ENCODE peak calls at places on chromosome 12, in seven cellular contexts. N is Panc1, P is IMR-90, Y is astrocyte, T is gastrocnemius medialis, M is pancreas, C is DND-41. G is an unnamed sample.

GRCh38 chr12:112850343-112850742 is 56.4 kb upstream of the OAS1 start:
- DNase-seq in N (no peak), P (no peak), Y (no peak), T (no peak), M (no peak), C (no peak), G (no peak)

GRCh38 chr12:5626146-5626545 is 194.2 kb downstream of the NTF3 start:
- DNase-seq in N (no peak), P (no peak), Y (no peak), T (no peak), M (no peak), C (no peak), G (no peak)

GRCh38 chr12:63949902-63950301 is 105.4 kb downstream of the SRGAP1 start:
- DNase-seq in N (no peak), P (peak; percentile 31), Y (no peak), T (no peak), M (peak; percentile 14), C (no peak), G (no peak)

GRCh38 chr12:28172434-28173030 is 17.7 kb upstream of the CCDC91 start:
- DNase-seq in N (peak; percentile 59), P (peak; percentile 68), Y (peak; percentile 47), T (no peak), M (peak; percentile 11), C (peak; percentile 40), G (no peak)

GRCh38 chr12:39095636-39096330 is 190.4 kb upstream of the CPNE8 start:
- DNase-seq in N (no peak), P (no peak), Y (no peak), T (no peak), M (no peak), C (no peak), G (no peak)

GRCh38 chr12:43206396-43206795 is 345.6 kb downstream of the ADAMTS20 start:
- DNase-seq in N (no peak), P (peak; percentile 70), Y (peak; percentile 83), T (no peak), M (no peak), C (no peak), G (no peak)

GRCh38 chr12:49061157-49061650 is 610 bp upstream of the KMT2D start:
- DNase-seq in N (no peak), P (no peak), Y (no peak), T (no peak), M (no peak), C (no peak), G (no peak)

GRCh38 chr12:52871291-52871961 is 22.6 kb upstream of the KRT78 start:
- DNase-seq in N (no peak), P (peak; percentile 73), Y (peak; percentile 71), T (no peak), M (no peak), C (no peak), G (no peak)

GRCh38 chr12:30905483-30906009 is 21.0 kb upstream of the TSPAN11 start:
- DNase-seq in N (no peak), P (no peak), Y (peak; percentile 7), T (no peak), M (no peak), C (no peak), G (no peak)

DNA sequence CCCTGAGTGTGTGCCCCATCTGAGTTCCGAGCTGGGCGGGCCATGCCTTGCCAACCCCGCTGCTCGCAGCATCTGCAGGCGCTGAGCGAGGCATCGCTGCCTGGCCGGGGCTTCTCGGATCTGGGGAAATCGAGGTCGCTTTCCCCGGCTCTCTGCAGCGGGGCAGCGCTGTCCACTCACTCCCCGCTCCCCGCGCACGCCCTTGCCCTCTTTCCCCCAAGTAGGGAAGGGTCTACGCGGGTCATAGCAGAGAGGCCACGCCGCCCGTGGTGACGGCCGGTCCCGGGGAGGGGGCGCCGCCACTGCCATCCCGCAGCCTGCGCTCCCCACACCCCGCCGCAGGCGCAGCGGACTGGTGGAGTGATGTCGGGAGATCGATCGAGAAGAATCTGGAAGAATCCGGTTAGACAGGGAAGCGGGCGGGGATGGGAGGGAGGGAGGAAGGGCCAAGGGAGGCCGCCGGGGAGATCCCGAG is 472 bp upstream of the FKBP4 start:
- DNase-seq in N (no peak), P (no peak), Y (peak; percentile 24), T (peak; percentile 24), M (no peak), C (no peak), G (no peak)
- H3K4me3 ChIP-seq in N (peak overlapping the region; percentile 58), P (peak overlapping the region; percentile 60), Y (peak overlapping the region; percentile 74), T (peak overlapping the region; percentile 84), M (peak overlapping the region; percentile 16), C (no peak overlapping the region), G (peak overlapping the region; percentile 64)

GRCh38 chr12:67647547-67648305 is 819 bp upstream of the DYRK2 start:
- DNase-seq in N (no peak), P (peak; percentile 88), Y (peak; percentile 84), T (peak; percentile 90), M (peak; percentile 75), C (peak; percentile 25), G (peak; percentile 68)
- H3K27me3 ChIP-seq in N (no peaks in the 10 kb centered on the region), P (peaks cover 3% of the 10 kb centered on the region), Y (no peaks in the 10 kb centered on the region), T (no peaks in the 10 kb centered on the region), M (no peaks in the 10 kb centered on the region), C (no peaks in the 10 kb centered on the region), G (no peaks in the 10 kb centered on the region)

DNA sequence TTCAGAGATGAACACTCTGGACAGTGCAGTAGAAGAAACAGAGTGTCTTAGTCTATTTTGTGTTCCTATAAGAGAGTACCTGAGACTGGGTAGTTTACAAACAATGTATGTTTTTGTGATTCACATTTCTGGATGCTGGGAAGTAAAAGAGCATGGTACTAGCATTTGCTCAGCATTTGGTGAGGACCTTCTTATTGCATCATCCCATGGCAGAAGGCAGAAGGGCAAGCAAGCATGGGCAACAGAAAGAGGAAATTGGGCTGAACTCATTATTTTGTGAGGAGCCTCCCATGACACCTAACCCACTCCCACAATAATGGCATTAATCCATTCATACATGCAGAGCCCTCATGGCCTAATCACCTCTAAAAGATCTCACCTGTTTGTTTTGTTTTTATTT is 8.0 kb downstream of the ANKS1B start:
- DNase-seq in N (no peak), P (no peak), Y (no peak), T (no peak), M (no peak), C (no peak), G (no peak)
- H3K4me1 ChIP-seq in N (peaks cover 3% of the 10 kb centered on the region), P (no peaks in the 10 kb centered on the region), Y (no peaks in the 10 kb centered on the region), T (peaks cover 8% of the 10 kb centered on the region), M (no peaks in the 10 kb centered on the region), C (no peaks in the 10 kb centered on the region), G (no peaks in the 10 kb centered on the region)

GRCh38 chr12:12713932-12714275 is 3.3 kb upstream of the CDKN1B start:
- DNase-seq in N (no peak), P (no peak), Y (no peak), T (no peak), M (no peak), C (no peak), G (no peak)
- H3K4me3 ChIP-seq in N (peak overlapping the region; percentile 72), P (peak overlapping the region; percentile 11), Y (peak overlapping the region; percentile 51), T (peak overlapping the region; percentile 44), M (peak overlapping the region; percentile 2), C (no peak overlapping the region), G (peak overlapping the region; percentile 87)

G was measured in CD4-positive, alpha-beta memory T cell.